ENCODE peak calls at places on chromosomes 4 and X, in ten cellular contexts. U is H7; S is Ammon's horn; A is psoas muscle; P is MM.1S; G is HS-27A; V is stimulated activated naive B cell treated with anti-CD40 and anti-IgM and Interleukin-4, amounts not matched to agents 10 μg/mL and 1 μg/mL and 100 μg/mL, for 72 hours; X is GM06990; M is activated naive CD4-positive, alpha-beta T cell treated with anti-CD3 and anti-CD28 coated beads, Interleukin-2, amount 50 U/mL, for 72 hours; E is Calu3. D is an unnamed sample.
A peak's percentile ranks its signal among the peaks of the same experiment; 100 is the strongest.

GRCh38 chrX:72002886-72003285 is 92.2 kb downstream of the NHSL2 start:
- DNase-seq in S (peak; percentile 7), A (no peak), U (no peak), E (no peak), G (no peak), V (no peak), M (no peak), P (no peak), X (no peak), D (peak; percentile 24)

GRCh38 chr4:18559492-18559891 is 537.9 kb upstream of the LCORL start:
- DNase-seq in A (no peak), M (no peak), V (no peak), E (no peak), P (no peak), S (no peak), G (no peak), U (no peak), X (no peak), D (no peak)

GRCh38 chr4:4950891-4951290 is 68.4 kb downstream of the CYTL1 start:
- DNase-seq in U (no peak), V (no peak), M (no peak), G (no peak), P (no peak), S (peak; percentile 77), E (no peak), A (no peak), X (no peak), D (no peak)

GRCh38 chrX:149527705-149528104 is 13.1 kb upstream of the EOLA1 start:
- DNase-seq in S (peak; percentile 28), G (no peak), X (no peak), M (no peak), E (peak; percentile 39), P (peak; percentile 34), A (no peak), U (peak; percentile 41), V (no peak), D (peak; percentile 40)

GRCh38 chr4:38313999-38314561 is 349.9 kb upstream of the KLF3 start:
- DNase-seq in E (peak; percentile 42), G (no peak), S (no peak), P (peak; percentile 28), U (no peak), M (no peak), A (no peak), X (no peak), V (no peak), D (peak; percentile 62)

GRCh38 chr4:107255114-107255513 is 219.0 kb upstream of the DKK2 start:
- DNase-seq in P (no peak), A (no peak), S (no peak), X (no peak), G (no peak), U (no peak), M (no peak), V (no peak), E (no peak), D (peak; percentile 5)

GRCh38 chr4:108560624-108561023 is 59.8 kb upstream of the RPL34 start:
- DNase-seq in V (no peak), X (no peak), U (no peak), S (no peak), G (no peak), A (no peak), P (no peak), E (no peak), M (no peak), D (peak; percentile 9)

GRCh38 chr4:113773756-113774155 is 12.2 kb upstream of the CAMK2D start:
- DNase-seq in A (no peak), X (no peak), P (no peak), V (no peak), S (no peak), M (no peak), G (no peak), E (no peak), U (no peak), D (no peak)

GRCh38 chrX:11381464-11381863 is 88.3 kb downstream of the AMELX start:
- DNase-seq in S (peak; percentile 57), P (peak; percentile 40), G (no peak), X (peak; percentile 1), M (peak; percentile 1), E (peak; percentile 55), U (peak; percentile 19), A (no peak), V (peak; percentile 3), D (peak; percentile 65)

GRCh38 chr4:141009931-141010330 is 123.3 kb downstream of the RNF150 start:
- DNase-seq in G (no peak), E (no peak), U (no peak), V (no peak), S (no peak), A (no peak), M (no peak), P (no peak), X (no peak), D (no peak)

GRCh38 chr4:185831125-185831815 is 19.3 kb upstream of the SORBS2 start:
- DNase-seq in V (no peak), P (no peak), U (no peak), M (no peak), S (no peak), A (no peak), E (no peak), G (no peak), X (no peak), D (no peak)

GRCh38 chrX:119895843-119896326 is at the start of gene AKAP14:
- DNase-seq in U (peak; percentile 70), V (no peak), A (no peak), E (no peak), G (no peak), M (no peak), X (no peak), S (no peak), P (no peak), D (peak; percentile 24)

GRCh38 chrX:49184294-49185061 is 1.7 kb downstream of the PRICKLE3 start:
- DNase-seq in E (peak; percentile 93), M (peak; percentile 31), A (peak; percentile 90), X (peak; percentile 53), G (peak; percentile 58), S (peak; percentile 52), P (no peak), U (peak; percentile 86), V (no peak), D (peak; percentile 91)

GRCh38 chrX:45755719-45756118 is 555.0 kb upstream of the DIPK2B start:
- DNase-seq in S (no peak), M (no peak), A (no peak), E (no peak), V (no peak), G (no peak), X (no peak), P (no peak), U (no peak), D (no peak)

GRCh38 chr4:85929926-85930325 is 429.9 kb downstream of the MAPK10 start:
- DNase-seq in V (no peak), X (no peak), A (no peak), E (peak; percentile 35), S (peak; percentile 25), P (no peak), U (peak; percentile 20), M (no peak), G (no peak), D (no peak)

GRCh38 chr4:81606796-81607550 is 135.3 kb upstream of the RASGEF1B start:
- DNase-seq in S (no peak), V (no peak), A (no peak), U (no peak), E (peak; percentile 6), X (no peak), M (no peak), P (no peak), G (no peak), D (no peak)

GRCh38 chr4:138178566-138178965 is 63.6 kb downstream of the SLC7A11 start:
- DNase-seq in E (no peak), U (no peak), G (no peak), X (no peak), A (no peak), S (no peak), M (no peak), V (no peak), P (no peak), D (peak; percentile 48)

GRCh38 chr4:183987529-183987946 is 82.4 kb downstream of the STOX2 start:
- DNase-seq in G (no peak), U (peak; percentile 69), V (no peak), S (peak; percentile 85), M (no peak), P (no peak), A (peak; percentile 66), X (no peak), E (peak; percentile 60), D (peak; percentile 64)

GRCh38 chr4:6524436-6524835 is 50.6 kb upstream of the MAN2B2 start:
- DNase-seq in P (peak; percentile 32), M (no peak), S (no peak), U (no peak), X (no peak), V (no peak), G (no peak), E (no peak), A (no peak), D (no peak)

GRCh38 chrX:110759785-110760184 is 35.8 kb downstream of the CHRDL1 start:
- DNase-seq in E (no peak), X (no peak), M (no peak), U (no peak), S (no peak), V (no peak), A (no peak), P (no peak), G (peak; percentile 31), D (peak; percentile 90)

GRCh38 chr4:11297201-11297600 is 131.5 kb downstream of the HS3ST1 start:
- DNase-seq in M (no peak), V (no peak), G (no peak), X (no peak), E (no peak), S (peak; percentile 22), P (no peak), U (no peak), A (no peak), D (no peak)

D was measured in EH.